ENCODE peak calls at places on chromosomes 7 and 10, in four cellular contexts. N, P, F and W are unnamed samples.

GRCh38 chr7:129914536-129915272 is 38.1 kb downstream of the UBE2H start:
- DNase-seq in P (no peak), F (no peak), N (no peak), W (no peak)

GRCh38 chr7:29177963-29178612 is 16.5 kb upstream of the CHN2 start:
- DNase-seq in P (no peak), F (no peak), N (peak), W (no peak)

GRCh38 chr7:71343039-71343438 is 211.1 kb downstream of the GALNT17 start:
- DNase-seq in N (no peak), F (no peak), P (no peak), W (no peak)

GRCh38 chr7:84393776-84394175 is 199.2 kb upstream of the SEMA3A start:
- DNase-seq in F (peak), N (no peak), P (no peak), W (no peak)

GRCh38 chr7:1662767-1663166 is 7.3 kb upstream of the ELFN1 start:
- DNase-seq in N (no peak), F (no peak), P (no peak), W (no peak)

GRCh38 chr10:101490026-101490425 is 98.0 kb downstream of the POLL start:
- DNase-seq in P (no peak), N (no peak), F (no peak), W (no peak)

GRCh38 chr7:142854505-142855400 is at the start of gene EPHB6:
- DNase-seq in N (peak), F (peak), P (peak), W (no peak)

GRCh38 chr7:114468844-114469243 is 54.2 kb downstream of the FOXP2 start:
- DNase-seq in P (no peak), F (peak), N (no peak), W (no peak)

GRCh38 chr10:5534051-5534821 is 9.5 kb downstream of the CALML3 start:
- DNase-seq in P (no peak), F (no peak), N (no peak), W (no peak)